ENCODE peak calls at places on chromosomes 4 and X, in ten cellular contexts. G is astrocyte of the spinal cord; T is GM23248; J is CD4-positive, CD25-positive, alpha-beta regulatory T cell; Y is MV-4-11; D is cerebellar cortex; N is Kasumi-1; O is activated naive CD8-positive, alpha-beta T cell treated with anti-CD3 and anti-CD28 coated beads, Interleukin-2, amount 10 ng/mL, durations not matched to agents 7 days and 5 days; Q is activated gamma-delta T cell treated with anti-CD3 and anti-CD28 coated beads, Interleukin-2, amount 50 U/mL, for 16 hours; W is A549. K is an unnamed sample.

GRCh38 chrX:102840871-102841705 is 96.0 kb upstream of the RAB40AL start:
- DNase-seq in G (peak), T (peak), J (peak), Y (no peak), D (no peak), N (peak), O (no peak), Q (no peak), W (no peak), K (peak)

GRCh38 chr4:2441393-2442174 is 22.8 kb downstream of the CFAP99 start:
- DNase-seq in G (peak), T (peak), J (peak), Y (peak), D (peak), N (peak), O (peak), Q (peak), W (peak), K (peak)

GRCh38 chrX:94961730-94962129 is 1287.7 kb downstream of the FAM133A start:
- DNase-seq in G (no peak), T (no peak), J (no peak), Y (no peak), D (no peak), N (no peak), O (no peak), Q (no peak), W (no peak), K (no peak)

GRCh38 chrX:84188320-84188834 is 378 bp upstream of the RPS6KA6 start:
- DNase-seq in G (peak), T (peak), J (peak), Y (no peak), D (peak), N (no peak), O (no peak), Q (peak), W (peak), K (peak)

GRCh38 chr4:71266090-71266794 is 72.6 kb upstream of the SLC4A4 start:
- DNase-seq in G (peak), T (peak), J (no peak), Y (no peak), D (no peak), N (no peak), O (no peak), Q (no peak), W (no peak), K (no peak)

GRCh38 chr4:130187587-130187986 is 1091.6 kb downstream of the C4orf33 start:
- DNase-seq in G (no peak), T (no peak), J (no peak), Y (no peak), D (no peak), N (no peak), O (no peak), Q (no peak), W (no peak), K (no peak)

GRCh38 chr4:6236816-6237390 is 32.7 kb upstream of the WFS1 start:
- DNase-seq in G (no peak), T (no peak), J (no peak), Y (no peak), D (no peak), N (no peak), O (no peak), Q (no peak), W (no peak), K (no peak)

GRCh38 chrX:153642313-153642654 is 4.7 kb upstream of the DUSP9 start:
- DNase-seq in G (no peak), T (peak), J (no peak), Y (no peak), D (no peak), N (no peak), O (no peak), Q (no peak), W (no peak), K (no peak)

GRCh38 chrX:140817943-140818342 is 108.4 kb downstream of the LINC00632 start:
- DNase-seq in G (peak), T (peak), J (peak), Y (no peak), D (peak), N (peak), O (no peak), Q (no peak), W (peak), K (no peak)

GRCh38 chr4:5237086-5237485 is 185.8 kb downstream of the STK32B start:
- DNase-seq in G (no peak), T (no peak), J (no peak), Y (no peak), D (no peak), N (no peak), O (no peak), Q (no peak), W (no peak), K (no peak)

GRCh38 chrX:20143539-20143938 is 1.9 kb upstream of the EIF1AX start:
- DNase-seq in G (no peak), T (no peak), J (no peak), Y (peak), D (no peak), N (no peak), O (no peak), Q (no peak), W (no peak), K (no peak)

GRCh38 chr4:20085156-20085555 is 166.5 kb upstream of the SLIT2 start:
- DNase-seq in G (no peak), T (peak), J (no peak), Y (no peak), D (no peak), N (no peak), O (no peak), Q (no peak), W (no peak), K (no peak)

GRCh38 chr4:23384741-23385140 is 505.1 kb downstream of the PPARGC1A start:
- DNase-seq in G (peak), T (no peak), J (no peak), Y (no peak), D (no peak), N (no peak), O (no peak), Q (no peak), W (no peak), K (no peak)

GRCh38 chr4:120005091-120005490 is 61.6 kb downstream of the MAD2L1 start:
- DNase-seq in G (no peak), T (peak), J (no peak), Y (no peak), D (no peak), N (no peak), O (no peak), Q (no peak), W (no peak), K (no peak)

GRCh38 chrX:46624090-46624786 is 50.7 kb downstream of the CHST7 start:
- DNase-seq in G (no peak), T (no peak), J (no peak), Y (no peak), D (no peak), N (no peak), O (no peak), Q (no peak), W (no peak), K (no peak)

GRCh38 chr4:8771258-8771590 is 100.4 kb downstream of the HMX1 start:
- DNase-seq in G (no peak), T (no peak), J (no peak), Y (no peak), D (no peak), N (no peak), O (no peak), Q (no peak), W (no peak), K (no peak)

GRCh38 chr4:87478732-87479250 is 50.4 kb downstream of the SPARCL1 start:
- DNase-seq in G (no peak), T (no peak), J (no peak), Y (no peak), D (no peak), N (no peak), O (no peak), Q (no peak), W (no peak), K (no peak)

GRCh38 chrX:87664381-87664780 is 146.8 kb downstream of the KLHL4 start:
- DNase-seq in G (peak), T (peak), J (peak), Y (peak), D (peak), N (peak), O (no peak), Q (no peak), W (peak), K (peak)

GRCh38 chr4:336099-336892 is 1.3 kb upstream of the ZNF141 start:
- DNase-seq in G (no peak), T (peak), J (no peak), Y (no peak), D (no peak), N (no peak), O (peak), Q (no peak), W (no peak), K (no peak)

GRCh38 chr4:186757696-186758330 is 34.2 kb upstream of the FAT1 start:
- DNase-seq in G (no peak), T (peak), J (no peak), Y (no peak), D (no peak), N (no peak), O (no peak), Q (no peak), W (no peak), K (no peak)

GRCh38 chr4:15400911-15401671 is 26.7 kb upstream of the C1QTNF7 start:
- DNase-seq in G (peak), T (peak), J (peak), Y (peak), D (no peak), N (peak), O (peak), Q (no peak), W (no peak), K (peak)

GRCh38 chr4:142366821-142367220 is 479.3 kb downstream of the INPP4B start:
- DNase-seq in G (peak), T (no peak), J (no peak), Y (no peak), D (no peak), N (peak), O (no peak), Q (no peak), W (no peak), K (no peak)

GRCh38 chrX:15269618-15270521 is at the start of gene ASB9:
- DNase-seq in G (peak), T (peak), J (peak), Y (no peak), D (no peak), N (no peak), O (peak), Q (no peak), W (peak), K (peak)

GRCh38 chr4:80266902-80267380 is 477 bp downstream of the FGF5 start:
- DNase-seq in G (peak), T (peak), J (no peak), Y (no peak), D (peak), N (peak), O (no peak), Q (no peak), W (no peak), K (peak)

GRCh38 chr4:53981573-53981972 is 82.8 kb downstream of the CHIC2 start:
- DNase-seq in G (no peak), T (peak), J (no peak), Y (no peak), D (no peak), N (no peak), O (no peak), Q (no peak), W (no peak), K (no peak)

GRCh38 chrX:1463581-1464281 is 11.0 kb upstream of the ASMTL start:
- DNase-seq in G (no peak), T (no peak), J (no peak), Y (no peak), D (no peak), N (no peak), O (peak), Q (no peak), W (no peak), K (no peak)

GRCh38 chr4:54016504-54016903 is 47.9 kb downstream of the CHIC2 start:
- DNase-seq in G (no peak), T (no peak), J (no peak), Y (no peak), D (peak), N (no peak), O (no peak), Q (no peak), W (no peak), K (no peak)

GRCh38 chr4:156677136-156677535 is 294.5 kb downstream of the PDGFC start:
- DNase-seq in G (peak), T (peak), J (no peak), Y (no peak), D (peak), N (peak), O (no peak), Q (no peak), W (peak), K (no peak)